ENCODE peak calls at places on chromosomes 12 and 14, in five cellular contexts. A is H9, Z is mesendoderm, N is H1, Y is IMR-90. Q is an unnamed sample.

GRCh38 chr14:33943484-33943883 is 7.4 kb downstream of the EGLN3 start:
- DNase-seq in A (no peak), Z (no peak), N (no peak), Y (no peak), Q (no peak)

GRCh38 chr14:54483848-54484247 is 4.9 kb downstream of the GMFB start:
- DNase-seq in A (no peak), Z (no peak), N (no peak), Y (no peak), Q (no peak)

GRCh38 chr14:100748403-100748802 is 21.7 kb downstream of the DLK1 start:
- DNase-seq in A (peak), Z (no peak), N (no peak), Y (no peak), Q (no peak)

GRCh38 chr12:75774309-75775052 is 257.1 kb downstream of the PHLDA1 start:
- DNase-seq in A (no peak), Z (no peak), N (no peak), Y (no peak), Q (peak)

GRCh38 chr14:28243600-28243999 is 523.0 kb upstream of the FOXG1 start:
- DNase-seq in A (no peak), Z (peak), N (no peak), Y (no peak), Q (no peak)

GRCh38 chr14:99564903-99565259 is 39.1 kb downstream of the CCDC85C start:
- DNase-seq in A (no peak), Z (no peak), N (no peak), Y (no peak), Q (no peak)

GRCh38 chr12:108461071-108461670 is 53.9 kb upstream of the FICD start:
- DNase-seq in A (no peak), Z (no peak), N (no peak), Y (no peak), Q (no peak)

GRCh38 chr12:8722286-8722685 is 24.5 kb downstream of the RIMKLB start:
- DNase-seq in A (no peak), Z (no peak), N (no peak), Y (no peak), Q (no peak)

GRCh38 chr12:22626429-22626828 is 1.5 kb downstream of the ETNK1 start:
- DNase-seq in A (no peak), Z (peak), N (no peak), Y (peak), Q (peak)

GRCh38 chr14:80164991-80165390 is 46.3 kb downstream of the DIO2 start:
- DNase-seq in A (no peak), Z (no peak), N (no peak), Y (peak), Q (no peak)

GRCh38 chr12:57008113-57008687 is 1.9 kb upstream of the ZBTB39 start:
- DNase-seq in A (no peak), Z (peak), N (no peak), Y (peak), Q (peak)

GRCh38 chr12:89707992-89708792 is 446 bp downstream of the ATP2B1 start:
- DNase-seq in A (peak), Z (peak), N (peak), Y (peak), Q (peak)

GRCh38 chr12:31406345-31406744 is 80.4 kb upstream of the SINHCAF start:
- DNase-seq in A (no peak), Z (no peak), N (peak), Y (peak), Q (no peak)

GRCh38 chr12:100154472-100155247 is 12.0 kb upstream of the BLTP3B start:
- DNase-seq in A (peak), Z (peak), N (peak), Y (peak), Q (peak)

GRCh38 chr14:70289138-70289537 is 70.3 kb downstream of the COX16 start:
- DNase-seq in A (no peak), Z (no peak), N (no peak), Y (no peak), Q (no peak)

GRCh38 chr14:74574092-74574438 is 38.0 kb downstream of the LTBP2 start:
- DNase-seq in A (no peak), Z (no peak), N (no peak), Y (no peak), Q (no peak)

GRCh38 chr12:109286252-109286651 is 22.8 kb downstream of the FOXN4 start:
- DNase-seq in A (no peak), Z (no peak), N (no peak), Y (no peak), Q (no peak)

GRCh38 chr14:35261774-35262173 is 30.4 kb upstream of the PSMA6 start:
- DNase-seq in A (no peak), Z (peak), N (no peak), Y (peak), Q (peak)

GRCh38 chr12:122421263-122421814 is 1.1 kb downstream of the CLIP1 start:
- DNase-seq in A (no peak), Z (peak), N (no peak), Y (peak), Q (peak)

GRCh38 chr12:122423258-122424165 is 1.0 kb upstream of the CLIP1 start:
- DNase-seq in A (peak), Z (peak), N (peak), Y (peak), Q (peak)

GRCh38 chr12:122421815-122422737 is at the start of gene CLIP1:
- DNase-seq in A (peak), Z (peak), N (peak), Y (peak), Q (peak)

GRCh38 chr12:122420471-122421262 is 1.8 kb downstream of the CLIP1 start:
- DNase-seq in A (no peak), Z (peak), N (no peak), Y (no peak), Q (no peak)

GRCh38 chr12:122422769-122423257 is 344 bp upstream of the CLIP1 start:
- DNase-seq in A (peak), Z (peak), N (peak), Y (peak), Q (peak)
- H3K4ac ChIP-seq in A (no peak), Z (peak), N (no peak), Y (peak), Q (peak)

GRCh38 chr14:31977001-31977556 is 100.0 kb upstream of the ARHGAP5 start:
- DNase-seq in A (no peak), Z (no peak), N (no peak), Y (no peak), Q (no peak)
- H3K18ac ChIP-seq in A (no peak), Z (no peak), N (no peak), Y (no peak), Q (no peak)

GRCh38 chr12:105294164-105294563 is 36.3 kb upstream of the C12orf75 start:
- DNase-seq in A (no peak), Z (no peak), N (no peak), Y (no peak), Q (no peak)
- H2BK120ac ChIP-seq in A (no peak), Z (no peak), N (no peak), Y (no peak), Q (no peak)

GRCh38 chr12:1692895-1693294 is 2.0 kb downstream of the ADIPOR2 start:
- DNase-seq in A (no peak), Z (no peak), N (no peak), Y (no peak), Q (no peak)

GRCh38 chr12:1688086-1688710 is 2.7 kb upstream of the ADIPOR2 start:
- DNase-seq in A (no peak), Z (no peak), N (no peak), Y (no peak), Q (no peak)

GRCh38 chr12:1692221-1692620 is 1.4 kb downstream of the ADIPOR2 start:
- DNase-seq in A (no peak), Z (no peak), N (no peak), Y (no peak), Q (no peak)

GRCh38 chr12:1691123-1692007 is 495 bp downstream of the ADIPOR2 start:
- DNase-seq in A (no peak), Z (peak), N (peak), Y (no peak), Q (peak)

GRCh38 chr12:1690578-1691122 is at the start of gene ADIPOR2:
- DNase-seq in A (peak), Z (peak), N (peak), Y (peak), Q (peak)
- H3K4ac ChIP-seq in A (no peak), Z (peak), N (no peak), Y (peak), Q (peak)

DNA sequence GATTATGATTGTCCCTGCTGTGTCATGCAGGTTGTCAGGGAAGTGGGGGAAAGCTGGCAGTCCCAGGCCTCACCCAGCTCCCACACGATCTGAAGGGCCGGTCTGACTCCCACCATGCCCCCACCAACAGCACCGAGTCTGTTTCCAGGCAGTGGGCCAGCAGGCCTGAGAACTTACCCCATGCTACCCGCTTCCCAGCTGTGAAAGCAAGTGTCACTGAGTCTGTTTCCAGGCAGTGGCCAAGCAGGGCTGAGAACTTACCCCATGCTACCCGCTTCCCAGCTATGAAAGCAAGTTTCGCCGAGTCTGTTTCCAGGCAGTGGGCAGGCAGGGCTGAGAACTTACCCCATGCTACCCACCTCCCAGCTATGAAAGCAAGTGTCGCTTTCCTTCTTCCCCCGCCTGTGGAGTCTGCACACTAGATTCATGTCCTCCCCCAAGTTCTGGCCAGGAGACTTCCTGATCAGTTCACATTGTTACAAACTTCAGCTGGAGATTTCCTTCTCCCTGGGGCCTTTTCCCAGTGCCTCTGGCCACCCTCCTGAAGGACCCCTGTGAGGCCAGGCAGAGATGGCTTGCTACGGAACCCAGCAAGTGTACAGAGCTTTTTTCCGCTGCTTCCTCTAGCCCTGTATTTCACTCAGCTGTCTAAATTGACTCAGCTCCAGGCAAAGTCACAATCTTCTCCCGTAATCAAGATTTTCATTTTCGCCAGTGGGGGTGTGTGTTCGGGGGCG is 435.3 kb downstream of the TMTC2 start:
- DNase-seq in A (no peak), Z (no peak), N (no peak), Y (no peak), Q (no peak)
- H3K18ac ChIP-seq in A (no peak), Z (no peak), N (peak), Y (no peak), Q (no peak)

DNA sequence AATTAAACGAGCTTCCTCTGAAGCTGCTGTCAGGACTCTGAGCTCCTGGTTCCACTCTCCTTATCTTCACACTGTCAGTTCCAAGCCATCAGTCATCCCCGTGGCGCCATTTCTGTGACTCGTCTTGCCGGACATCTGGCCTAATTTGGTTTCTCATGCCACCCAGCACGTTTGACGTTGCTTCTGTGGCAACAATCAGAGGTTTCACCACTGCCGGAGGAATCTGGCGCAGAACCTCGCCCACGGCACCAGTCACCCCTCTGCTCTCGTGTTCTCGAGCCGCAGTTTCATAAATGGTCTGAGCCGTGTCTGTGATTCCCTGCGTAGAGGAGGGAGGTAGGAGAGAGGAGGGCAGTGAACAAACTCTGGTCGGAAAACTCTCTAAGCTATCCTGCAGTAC is 29.7 kb downstream of the BDKRB1 start:
- DNase-seq in A (no peak), Z (no peak), N (no peak), Y (peak), Q (peak)
- H2BK120ac ChIP-seq in A (no peak), Z (no peak), N (no peak), Y (peak), Q (no peak)

DNA sequence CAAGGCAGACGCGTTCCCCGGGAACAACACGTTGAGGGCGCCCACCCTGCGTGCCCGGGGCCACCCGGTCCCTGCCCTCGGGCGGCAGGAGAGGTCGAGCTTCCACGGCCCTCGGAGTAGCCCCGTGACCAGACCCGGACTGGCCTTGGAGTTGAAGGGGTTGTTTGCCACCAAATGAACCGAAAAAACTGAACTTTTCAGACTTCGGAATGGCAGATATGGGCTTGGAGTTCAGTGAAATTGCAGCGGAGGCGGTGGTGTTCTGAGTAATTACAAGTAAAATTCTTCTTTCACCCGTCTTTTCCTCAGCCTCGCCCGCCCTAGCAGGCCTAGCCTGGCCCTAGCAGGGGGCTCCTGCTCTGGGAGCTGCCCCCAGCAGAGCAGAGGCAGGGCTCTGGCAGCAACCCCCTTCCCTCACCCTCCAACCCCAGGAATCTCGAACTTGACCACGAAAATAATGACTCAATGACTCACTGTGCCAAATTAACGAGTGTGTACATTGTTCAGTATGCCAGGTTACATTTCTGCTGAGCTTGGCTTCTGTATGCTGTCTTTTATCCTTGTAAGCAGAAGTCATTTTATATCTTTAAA is 1.1 kb downstream of the PAPLN start:
- DNase-seq in A (no peak), Z (peak), N (no peak), Y (peak), Q (peak)
- H3K4ac ChIP-seq in A (no peak), Z (no peak), N (no peak), Y (no peak), Q (no peak)

GRCh38 chr12:132353811-132354210 is 24.4 kb upstream of the GALNT9 start:
- DNase-seq in A (no peak), Z (no peak), N (no peak), Y (no peak), Q (no peak)
- H3K18ac ChIP-seq in A (no peak), Z (no peak), N (no peak), Y (no peak), Q (no peak)

GRCh38 chr14:63267171-63267570 is 51.6 kb downstream of the GPHB5 start:
- DNase-seq in A (no peak), Z (peak), N (no peak), Y (peak), Q (no peak)
- H2BK120ac ChIP-seq in A (no peak), Z (no peak), N (no peak), Y (no peak), Q (no peak)

GRCh38 chr12:106108187-106108816 is 30.5 kb downstream of the NUAK1 start:
- DNase-seq in A (peak), Z (peak), N (no peak), Y (peak), Q (peak)

GRCh38 chr12:106106129-106106566 is 32.6 kb downstream of the NUAK1 start:
- DNase-seq in A (no peak), Z (no peak), N (no peak), Y (no peak), Q (no peak)

GRCh38 chr12:106106892-106107291 is 31.9 kb downstream of the NUAK1 start:
- DNase-seq in A (no peak), Z (peak), N (no peak), Y (peak), Q (peak)

GRCh38 chr12:106109168-106109910 is 29.4 kb downstream of the NUAK1 start:
- DNase-seq in A (no peak), Z (peak), N (no peak), Y (no peak), Q (peak)

DNA sequence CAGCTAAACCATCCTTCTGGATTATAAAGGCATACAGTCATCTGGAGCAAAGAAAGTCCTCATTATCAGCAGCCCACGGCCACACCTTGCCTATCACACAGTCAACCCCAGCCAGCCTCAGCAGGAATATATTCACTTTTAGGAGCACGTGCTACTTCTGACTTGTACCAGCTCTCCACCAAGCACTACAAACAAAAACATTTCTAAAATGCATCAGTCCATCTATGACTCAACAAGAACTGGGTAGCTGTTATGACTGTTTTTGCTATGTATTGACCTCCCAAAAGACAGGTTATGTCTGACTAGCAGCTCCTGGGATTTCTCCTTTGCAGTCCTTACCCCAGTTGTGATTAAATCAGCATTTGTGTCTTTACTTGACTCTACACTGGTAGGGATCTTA is 31.2 kb downstream of the NUAK1 start:
- DNase-seq in A (no peak), Z (no peak), N (no peak), Y (peak), Q (peak)
- H3K4ac ChIP-seq in A (no peak), Z (no peak), N (no peak), Y (peak), Q (peak)